ENCODE peak calls at places on chromosomes 16 and 17, in four cellular contexts. V is A549, A is GM12878, G is K562. O is an unnamed sample.

GRCh38 chr16:26727801-26728200 is 338.9 kb upstream of the C16orf82 start:
- DNase-seq in G (no peak), A (no peak), V (no peak), O (no peak)

GRCh38 chr17:81043725-81044427 is 8.9 kb downstream of the BAIAP2 start:
- DNase-seq in G (no peak), V (peak; percentile 61), A (no peak), O (peak; percentile 94)

GRCh38 chr16:28482026-28482425 is 9.8 kb downstream of the CLN3 start:
- DNase-seq in A (no peak), G (no peak), V (no peak), O (no peak)

GRCh38 chr17:50132104-50132794 is 2.3 kb upstream of the SAMD14 start:
- DNase-seq in V (no peak), A (no peak), G (no peak), O (no peak)

GRCh38 chr16:17177968-17178880 is 292.5 kb downstream of the XYLT1 start:
- DNase-seq in A (no peak), G (no peak), V (no peak), O (no peak)

GRCh38 chr16:9139965-9140364 is 48.5 kb downstream of the HAPSTR1 start:
- DNase-seq in V (peak; percentile 70), A (no peak), G (peak; percentile 59), O (peak; percentile 64)

GRCh38 chr17:63682441-63682840 is 17.5 kb downstream of the LIMD2 start:
- DNase-seq in A (no peak), G (no peak), V (no peak), O (no peak)

GRCh38 chr17:5516060-5516792 is 29.9 kb downstream of the MIS12 start:
- DNase-seq in V (peak; percentile 88), G (no peak), A (no peak), O (peak; percentile 93)

GRCh38 chr17:37239690-37240344 is 136.0 kb upstream of the C17orf78 start:
- DNase-seq in G (peak; percentile 30), A (no peak), V (peak; percentile 21), O (peak; percentile 8)

GRCh38 chr17:83007504-83008475 is 71.6 kb upstream of the METRNL start:
- DNase-seq in G (no peak), V (no peak), A (no peak), O (no peak)

GRCh38 chr17:29557085-29557697 is 9.6 kb downstream of the ABHD15 start:
- DNase-seq in G (peak; percentile 72), A (no peak), V (no peak), O (no peak)

GRCh38 chr17:74017461-74017860 is 186.0 kb upstream of the RPL38 start:
- DNase-seq in A (no peak), V (no peak), G (no peak), O (no peak)

GRCh38 chr16:70681382-70682238 is 4.2 kb downstream of the MTSS2 start:
- DNase-seq in A (no peak), V (no peak), G (no peak), O (peak; percentile 92)

GRCh38 chr17:50443492-50444051 is 17.6 kb downstream of the ACSF2 start:
- DNase-seq in A (no peak), V (no peak), G (peak; percentile 51), O (no peak)

GRCh38 chr17:31202968-31203367 is 94.1 kb downstream of the OMG start:
- DNase-seq in A (no peak), G (no peak), V (no peak), O (no peak)

GRCh38 chr16:79212114-79212791 is 388.3 kb downstream of the MAF start:
- DNase-seq in G (no peak), V (no peak), A (no peak), O (no peak)

GRCh38 chr16:31486036-31486435 is 3.1 kb downstream of the SLC5A2 start:
- DNase-seq in A (no peak), V (no peak), G (no peak), O (no peak)

GRCh38 chr17:37507108-37507507 is 17.4 kb downstream of the DUSP14 start:
- DNase-seq in V (no peak), G (no peak), A (no peak), O (no peak)

GRCh38 chr17:56085576-56086267 is 67.6 kb upstream of the ANKFN1 start:
- DNase-seq in G (no peak), A (no peak), V (no peak), O (no peak)

GRCh38 chr16:64121473-64121872 is 1000.4 kb downstream of the CDH11 start:
- DNase-seq in V (no peak), A (no peak), G (no peak), O (no peak)

GRCh38 chr17:7060165-7060890 is 16.4 kb upstream of the SLC16A11 start:
- DNase-seq in A (no peak), G (peak; percentile 68), V (peak; percentile 96), O (peak; percentile 59)

GRCh38 chr17:14301761-14302401 is 1.0 kb downstream of the HS3ST3B1 start:
- DNase-seq in G (peak; percentile 37), V (peak; percentile 29), A (no peak), O (no peak)

GRCh38 chr16:2692251-2692947 is 10.1 kb downstream of the KCTD5 start:
- DNase-seq in A (no peak), G (no peak), V (no peak), O (no peak)

GRCh38 chr16:49755716-49756115 is 100.2 kb downstream of the ZNF423 start:
- DNase-seq in G (no peak), A (no peak), V (no peak), O (no peak)

GRCh38 chr16:49755291-49755611 is 100.7 kb downstream of the ZNF423 start:
- DNase-seq in A (no peak), G (peak; percentile 21), V (peak; percentile 35), O (no peak)

GRCh38 chr16:49757744-49758069 is 98.2 kb downstream of the ZNF423 start:
- DNase-seq in G (no peak), A (no peak), V (no peak), O (no peak)

GRCh38 chr16:49756971-49757743 is 98.8 kb downstream of the ZNF423 start:
- DNase-seq in V (no peak), A (no peak), G (no peak), O (no peak)

GRCh38 chr16:49754495-49755290 is 101.2 kb downstream of the ZNF423 start:
- DNase-seq in V (no peak), A (no peak), G (no peak), O (no peak)
- TF ChIP-seq CEBPB in V (no peak), A (no peak), G (no peak), O (no peak)

GRCh38 chr17:2041561-2042354 is at the start of gene OVCA2:
- DNase-seq in V (peak; percentile 96), A (peak; percentile 77), G (peak; percentile 94), O (peak; percentile 80)
- TF ChIP-seq POLR2A in V (peak; percentile 71), A (peak; percentile 90), G (peak; percentile 80), O (peak; percentile 81)

GRCh38 chr17:58533616-58534188 is 19.3 kb upstream of the MTMR4 start:
- DNase-seq in V (no peak), G (no peak), A (no peak), O (no peak)
- TF ChIP-seq CHD4 in V (no peak), G (no peak), A (no peak), O (no peak)

GRCh38 chr16:85641305-85641704 is 28.2 kb downstream of the GSE1 start:
- DNase-seq in G (no peak), V (no peak), A (no peak), O (no peak)
- TF ChIP-seq CEBPB in G (no peak), V (no peak), A (no peak), O (no peak)

GRCh38 chr17:48046296-48046695 is 1.9 kb upstream of the NFE2L1 start:
- DNase-seq in V (no peak), A (no peak), G (no peak), O (no peak)

GRCh38 chr17:48047113-48047740 is 932 bp upstream of the NFE2L1 start:
- DNase-seq in V (peak; percentile 26), G (peak; percentile 44), A (no peak), O (no peak)

GRCh38 chr17:48047741-48048320 is 328 bp upstream of the NFE2L1 start:
- DNase-seq in G (peak; percentile 99), V (peak; percentile 100), A (peak; percentile 99), O (peak; percentile 99)

GRCh38 chr17:48051278-48051677 is 3.1 kb downstream of the NFE2L1 start:
- DNase-seq in A (no peak), G (no peak), V (no peak), O (no peak)

DNA sequence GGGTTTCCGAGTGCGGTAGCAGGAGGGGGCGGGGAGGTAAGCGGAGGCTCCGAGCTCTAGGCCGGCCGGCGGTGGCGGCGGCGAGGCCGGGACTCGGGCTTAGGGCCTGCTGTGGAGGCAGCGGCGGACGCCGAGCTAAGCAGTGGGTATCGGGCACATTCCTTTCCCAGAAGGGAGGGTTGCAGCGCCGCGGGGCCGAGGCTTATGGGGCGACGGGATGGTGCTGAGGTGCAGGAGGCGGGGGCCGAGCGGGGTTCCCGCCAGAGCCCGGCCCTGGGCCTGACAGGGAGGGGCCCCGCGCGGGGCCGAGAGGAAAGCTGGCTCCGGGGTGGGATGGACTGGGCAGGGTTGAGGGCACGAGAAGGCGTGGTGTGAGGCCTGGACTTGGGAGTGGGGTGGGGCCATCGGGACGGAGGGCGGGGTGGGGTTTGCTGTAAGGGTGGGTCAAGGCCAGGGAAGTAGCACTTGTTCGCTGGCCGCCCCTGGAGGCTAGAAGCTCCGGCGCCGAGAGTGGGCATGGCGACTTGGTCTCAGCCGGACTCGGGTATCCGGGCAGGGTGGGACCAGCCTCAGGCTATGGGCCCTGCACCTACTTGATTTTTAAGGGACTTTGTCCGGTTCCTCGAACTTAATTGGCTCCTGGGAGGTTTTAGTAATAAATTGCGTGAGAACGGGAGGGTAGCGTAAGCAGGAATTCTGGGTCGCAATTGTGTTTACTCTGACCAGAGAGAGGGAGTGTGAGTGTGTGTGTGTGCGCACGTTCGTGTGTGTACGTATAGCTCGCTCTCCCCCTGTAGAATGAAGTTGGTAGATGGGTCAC is at the start of gene NFE2L1:
- DNase-seq in V (peak; percentile 97), A (peak; percentile 59), G (peak; percentile 90), O (peak; percentile 91)
- TF ChIP-seq POLR2A in V (peak; percentile 78), A (peak; percentile 92), G (peak; percentile 81), O (peak; percentile 97)

GRCh38 chr16:57071840-57072541 is 20.4 kb upstream of the CPNE2 start:
- DNase-seq in V (peak; percentile 44), A (no peak), G (no peak), O (no peak)
- TF ChIP-seq CHD4 in V (no peak), A (no peak), G (no peak), O (no peak)

GRCh38 chr16:75247249-75247648 is 4.2 kb downstream of the BCAR1 start:
- DNase-seq in G (no peak), V (no peak), A (no peak), O (no peak)
- TF ChIP-seq CEBPB in G (no peak), V (no peak), A (no peak), O (no peak)